ENCODE peak calls at places on chromosomes 5 and 9, in ten cellular contexts. One of them, this sample, is unnamed.

GRCh38 chr9:15722888-15723287 is 170.0 kb downstream of the CCDC171 start:
- DNase-seq in cardiac fibroblast: no peak
- DNase-seq in heart right ventricle: no peak
- DNase-seq in PC-3: no peak
- DNase-seq in HCT116: no peak
- DNase-seq in kidney epithelial cell: no peak
- DNase-seq in aorta: no peak
- DNase-seq in psoas muscle: no peak
- DNase-seq in fibroblast of mammary gland: peak
- DNase-seq in upper lobe of right lung: no peak
- DNase-seq in this sample: no peak

GRCh38 chr9:2281031-2281802 is 266.1 kb downstream of the SMARCA2 start:
- DNase-seq in aorta: no peak
- DNase-seq in kidney epithelial cell: no peak
- DNase-seq in heart right ventricle: no peak
- DNase-seq in HCT116: no peak
- DNase-seq in PC-3: peak
- DNase-seq in psoas muscle: no peak
- DNase-seq in cardiac fibroblast: peak
- DNase-seq in upper lobe of right lung: no peak
- DNase-seq in fibroblast of mammary gland: no peak
- DNase-seq in this sample: peak

GRCh38 chr5:50655810-50656205 is 10.6 kb upstream of the PARP8 start:
- DNase-seq in upper lobe of right lung: no peak
- DNase-seq in psoas muscle: no peak
- DNase-seq in fibroblast of mammary gland: no peak
- DNase-seq in kidney epithelial cell: no peak
- DNase-seq in PC-3: peak
- DNase-seq in aorta: no peak
- DNase-seq in HCT116: no peak
- DNase-seq in cardiac fibroblast: no peak
- DNase-seq in heart right ventricle: no peak
- DNase-seq in this sample: no peak

GRCh38 chr9:108609227-108609894 is 246.4 kb downstream of the ACTL7B start:
- DNase-seq in cardiac fibroblast: peak
- DNase-seq in aorta: no peak
- DNase-seq in heart right ventricle: no peak
- DNase-seq in upper lobe of right lung: no peak
- DNase-seq in fibroblast of mammary gland: peak
- DNase-seq in HCT116: no peak
- DNase-seq in PC-3: peak
- DNase-seq in psoas muscle: no peak
- DNase-seq in kidney epithelial cell: no peak
- DNase-seq in this sample: no peak

GRCh38 chr5:59034498-59035186 is 451.8 kb downstream of the RAB3C start:
- DNase-seq in fibroblast of mammary gland: peak
- DNase-seq in kidney epithelial cell: no peak
- DNase-seq in heart right ventricle: no peak
- DNase-seq in PC-3: peak
- DNase-seq in cardiac fibroblast: peak
- DNase-seq in HCT116: no peak
- DNase-seq in upper lobe of right lung: no peak
- DNase-seq in psoas muscle: no peak
- DNase-seq in aorta: no peak
- DNase-seq in this sample: no peak

GRCh38 chr5:141521244-141521781 is 32.4 kb downstream of the PCDHGC5 start:
- DNase-seq in fibroblast of mammary gland: peak
- DNase-seq in aorta: no peak
- DNase-seq in cardiac fibroblast: peak
- DNase-seq in psoas muscle: no peak
- DNase-seq in kidney epithelial cell: peak
- DNase-seq in PC-3: peak
- DNase-seq in HCT116: peak
- DNase-seq in upper lobe of right lung: no peak
- DNase-seq in heart right ventricle: no peak
- DNase-seq in this sample: no peak

GRCh38 chr9:38205279-38205678 is 136.3 kb upstream of the SHB start:
- DNase-seq in PC-3: peak
- DNase-seq in cardiac fibroblast: no peak
- DNase-seq in fibroblast of mammary gland: no peak
- DNase-seq in kidney epithelial cell: peak
- DNase-seq in aorta: no peak
- DNase-seq in HCT116: no peak
- DNase-seq in upper lobe of right lung: no peak
- DNase-seq in heart right ventricle: no peak
- DNase-seq in psoas muscle: no peak
- DNase-seq in this sample: no peak

GRCh38 chr9:84597131-84597530 is 72.4 kb upstream of the NTRK2 start:
- DNase-seq in psoas muscle: no peak
- DNase-seq in aorta: no peak
- DNase-seq in fibroblast of mammary gland: no peak
- DNase-seq in PC-3: no peak
- DNase-seq in upper lobe of right lung: no peak
- DNase-seq in HCT116: no peak
- DNase-seq in cardiac fibroblast: no peak
- DNase-seq in heart right ventricle: no peak
- DNase-seq in kidney epithelial cell: no peak
- DNase-seq in this sample: no peak

GRCh38 chr5:16455670-16456069 is 9.9 kb downstream of the ZNF622 start:
- DNase-seq in heart right ventricle: no peak
- DNase-seq in upper lobe of right lung: no peak
- DNase-seq in PC-3: no peak
- DNase-seq in kidney epithelial cell: no peak
- DNase-seq in fibroblast of mammary gland: no peak
- DNase-seq in HCT116: no peak
- DNase-seq in aorta: no peak
- DNase-seq in cardiac fibroblast: no peak
- DNase-seq in psoas muscle: no peak
- DNase-seq in this sample: no peak

GRCh38 chr5:16459451-16459850 is 6.1 kb downstream of the ZNF622 start:
- DNase-seq in cardiac fibroblast: no peak
- DNase-seq in kidney epithelial cell: no peak
- DNase-seq in upper lobe of right lung: no peak
- DNase-seq in psoas muscle: no peak
- DNase-seq in fibroblast of mammary gland: no peak
- DNase-seq in aorta: no peak
- DNase-seq in heart right ventricle: no peak
- DNase-seq in HCT116: no peak
- DNase-seq in PC-3: no peak
- DNase-seq in this sample: no peak

GRCh38 chr5:16456103-16456832 is 9.3 kb downstream of the ZNF622 start:
- DNase-seq in kidney epithelial cell: peak
- DNase-seq in psoas muscle: peak
- DNase-seq in upper lobe of right lung: peak
- DNase-seq in cardiac fibroblast: peak
- DNase-seq in HCT116: peak
- DNase-seq in fibroblast of mammary gland: peak
- DNase-seq in heart right ventricle: no peak
- DNase-seq in aorta: peak
- DNase-seq in PC-3: peak
- DNase-seq in this sample: peak

GRCh38 chr5:16457451-16457850 is 8.1 kb downstream of the ZNF622 start:
- DNase-seq in kidney epithelial cell: no peak
- DNase-seq in psoas muscle: no peak
- DNase-seq in heart right ventricle: no peak
- DNase-seq in HCT116: no peak
- DNase-seq in upper lobe of right lung: no peak
- DNase-seq in aorta: no peak
- DNase-seq in cardiac fibroblast: no peak
- DNase-seq in PC-3: no peak
- DNase-seq in fibroblast of mammary gland: no peak
- DNase-seq in this sample: no peak

GRCh38 chr5:16457853-16458252 is 7.7 kb downstream of the ZNF622 start:
- DNase-seq in psoas muscle: no peak
- DNase-seq in upper lobe of right lung: no peak
- DNase-seq in kidney epithelial cell: no peak
- DNase-seq in PC-3: no peak
- DNase-seq in heart right ventricle: no peak
- DNase-seq in HCT116: no peak
- DNase-seq in cardiac fibroblast: peak
- DNase-seq in fibroblast of mammary gland: peak
- DNase-seq in aorta: no peak
- DNase-seq in this sample: no peak
- H3K4me3 ChIP-seq in psoas muscle: no peak
- H3K4me3 ChIP-seq in upper lobe of right lung: no peak
- H3K4me3 ChIP-seq in kidney epithelial cell: no peak
- H3K4me3 ChIP-seq in PC-3: no peak
- H3K4me3 ChIP-seq in heart right ventricle: no peak
- H3K4me3 ChIP-seq in HCT116: no peak
- H3K4me3 ChIP-seq in cardiac fibroblast: no peak
- H3K4me3 ChIP-seq in fibroblast of mammary gland: no peak
- H3K4me3 ChIP-seq in aorta: no peak
- H3K4me3 ChIP-seq in this sample: no peak

GRCh38 chr5:128539038-128539429 is 989 bp upstream of the FBN2 start:
- DNase-seq in PC-3: no peak
- DNase-seq in psoas muscle: no peak
- DNase-seq in HCT116: no peak
- DNase-seq in cardiac fibroblast: peak
- DNase-seq in fibroblast of mammary gland: peak
- DNase-seq in heart right ventricle: peak
- DNase-seq in upper lobe of right lung: peak
- DNase-seq in kidney epithelial cell: no peak
- DNase-seq in aorta: no peak
- DNase-seq in this sample: peak
- H3K4me3 ChIP-seq in PC-3: peak
- H3K4me3 ChIP-seq in psoas muscle: peak
- H3K4me3 ChIP-seq in HCT116: no peak
- H3K4me3 ChIP-seq in cardiac fibroblast: peak
- H3K4me3 ChIP-seq in fibroblast of mammary gland: peak
- H3K4me3 ChIP-seq in heart right ventricle: peak
- H3K4me3 ChIP-seq in upper lobe of right lung: peak
- H3K4me3 ChIP-seq in kidney epithelial cell: peak
- H3K4me3 ChIP-seq in aorta: peak
- H3K4me3 ChIP-seq in this sample: peak

DNA sequence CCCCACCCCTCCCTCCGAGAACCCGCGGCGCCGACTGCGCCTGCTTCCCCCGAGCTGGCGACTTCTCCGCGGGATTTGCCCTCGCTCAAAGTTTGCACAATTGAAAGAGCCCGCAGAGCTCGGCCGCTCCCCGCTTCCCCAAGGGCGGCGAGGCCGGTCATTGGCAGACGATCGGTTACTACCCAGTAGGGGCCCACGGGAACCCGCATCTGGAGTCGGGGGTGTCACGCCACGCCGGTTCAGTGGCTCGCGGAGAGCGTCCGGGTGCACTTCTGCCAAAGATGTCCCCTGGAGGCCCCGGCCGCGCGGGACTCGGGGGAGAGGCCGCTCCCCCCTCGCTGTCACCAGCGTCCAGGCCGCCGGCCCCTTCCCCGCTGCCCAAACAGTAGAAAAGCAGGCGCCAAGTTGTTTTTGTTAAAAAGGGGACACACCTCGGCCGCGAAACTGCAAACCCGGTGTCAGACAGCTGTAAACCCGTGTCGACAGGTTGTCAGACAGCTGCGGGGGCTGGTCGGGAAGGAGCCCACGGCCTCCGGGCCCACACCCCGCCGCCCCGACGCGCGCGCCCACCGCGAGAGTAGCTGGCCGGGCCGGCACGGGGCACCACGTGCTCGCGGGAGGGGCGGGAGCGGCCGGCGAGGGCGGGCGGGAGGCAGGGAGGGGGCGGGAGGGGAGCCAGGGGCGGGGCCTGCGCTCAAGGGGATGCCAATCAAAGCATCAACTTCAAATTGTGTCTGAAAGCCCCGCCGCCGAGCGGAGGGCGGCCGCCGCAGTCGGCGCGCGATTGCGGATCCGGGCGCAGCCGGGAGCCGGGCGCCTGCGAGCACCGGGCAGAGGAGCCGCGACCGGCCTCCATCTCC is at the start of gene IRX1:
- DNase-seq in HCT116: no peak
- DNase-seq in fibroblast of mammary gland: peak
- DNase-seq in psoas muscle: no peak
- DNase-seq in upper lobe of right lung: peak
- DNase-seq in PC-3: no peak
- DNase-seq in cardiac fibroblast: no peak
- DNase-seq in heart right ventricle: no peak
- DNase-seq in aorta: no peak
- DNase-seq in kidney epithelial cell: no peak
- DNase-seq in this sample: no peak
- H3K4me3 ChIP-seq in HCT116: no peak
- H3K4me3 ChIP-seq in fibroblast of mammary gland: peak
- H3K4me3 ChIP-seq in psoas muscle: peak
- H3K4me3 ChIP-seq in upper lobe of right lung: peak
- H3K4me3 ChIP-seq in PC-3: no peak
- H3K4me3 ChIP-seq in cardiac fibroblast: peak
- H3K4me3 ChIP-seq in heart right ventricle: peak
- H3K4me3 ChIP-seq in aorta: peak
- H3K4me3 ChIP-seq in kidney epithelial cell: peak
- H3K4me3 ChIP-seq in this sample: peak

GRCh38 chr5:35823347-35823875 is 33.3 kb upstream of the IL7R start:
- DNase-seq in fibroblast of mammary gland: no peak
- DNase-seq in psoas muscle: no peak
- DNase-seq in PC-3: no peak
- DNase-seq in HCT116: no peak
- DNase-seq in kidney epithelial cell: no peak
- DNase-seq in cardiac fibroblast: no peak
- DNase-seq in aorta: no peak
- DNase-seq in upper lobe of right lung: no peak
- DNase-seq in heart right ventricle: no peak
- DNase-seq in this sample: no peak

GRCh38 chr5:35821513-35821912 is 35.2 kb upstream of the IL7R start:
- DNase-seq in PC-3: no peak
- DNase-seq in cardiac fibroblast: no peak
- DNase-seq in aorta: no peak
- DNase-seq in heart right ventricle: no peak
- DNase-seq in kidney epithelial cell: no peak
- DNase-seq in upper lobe of right lung: no peak
- DNase-seq in fibroblast of mammary gland: no peak
- DNase-seq in HCT116: no peak
- DNase-seq in psoas muscle: no peak
- DNase-seq in this sample: no peak

GRCh38 chr5:35820720-35821119 is 36.0 kb upstream of the IL7R start:
- DNase-seq in heart right ventricle: no peak
- DNase-seq in upper lobe of right lung: no peak
- DNase-seq in aorta: no peak
- DNase-seq in cardiac fibroblast: no peak
- DNase-seq in psoas muscle: no peak
- DNase-seq in HCT116: no peak
- DNase-seq in kidney epithelial cell: no peak
- DNase-seq in PC-3: no peak
- DNase-seq in fibroblast of mammary gland: no peak
- DNase-seq in this sample: no peak

GRCh38 chr5:35819656-35820055 is 37.0 kb upstream of the IL7R start:
- DNase-seq in kidney epithelial cell: no peak
- DNase-seq in heart right ventricle: no peak
- DNase-seq in cardiac fibroblast: no peak
- DNase-seq in aorta: no peak
- DNase-seq in psoas muscle: no peak
- DNase-seq in HCT116: no peak
- DNase-seq in PC-3: no peak
- DNase-seq in upper lobe of right lung: no peak
- DNase-seq in fibroblast of mammary gland: no peak
- DNase-seq in this sample: no peak

GRCh38 chr5:35822541-35822940 is 34.1 kb upstream of the IL7R start:
- DNase-seq in kidney epithelial cell: no peak
- DNase-seq in HCT116: no peak
- DNase-seq in heart right ventricle: no peak
- DNase-seq in upper lobe of right lung: no peak
- DNase-seq in PC-3: no peak
- DNase-seq in fibroblast of mammary gland: no peak
- DNase-seq in cardiac fibroblast: no peak
- DNase-seq in aorta: no peak
- DNase-seq in psoas muscle: no peak
- DNase-seq in this sample: no peak
- H3K4me3 ChIP-seq in kidney epithelial cell: no peak
- H3K4me3 ChIP-seq in HCT116: no peak
- H3K4me3 ChIP-seq in heart right ventricle: no peak
- H3K4me3 ChIP-seq in upper lobe of right lung: no peak
- H3K4me3 ChIP-seq in PC-3: no peak
- H3K4me3 ChIP-seq in fibroblast of mammary gland: no peak
- H3K4me3 ChIP-seq in cardiac fibroblast: no peak
- H3K4me3 ChIP-seq in aorta: no peak
- H3K4me3 ChIP-seq in psoas muscle: no peak
- H3K4me3 ChIP-seq in this sample: no peak